ENCODE peak calls at places on chromosomes 12 and 14, in nine cellular contexts. One of them, this sample, is unnamed.

GRCh38 chr14:69726761-69727511 is 40.0 kb upstream of the SRSF5 start:
- DNase-seq in OCI-LY7: peak
- DNase-seq in hepatocyte: peak
- DNase-seq in PC-3: peak
- DNase-seq in MM.1S: peak
- DNase-seq in SK-N-SH: peak
- DNase-seq in GM23338: peak
- DNase-seq in HCT116: no peak
- DNase-seq in GM23248: peak
- DNase-seq in this sample: peak

GRCh38 chr12:111819191-111820158 is 22.6 kb upstream of the MAPKAPK5 start:
- DNase-seq in OCI-LY7: peak
- DNase-seq in hepatocyte: peak
- DNase-seq in PC-3: peak
- DNase-seq in MM.1S: no peak
- DNase-seq in SK-N-SH: no peak
- DNase-seq in GM23338: no peak
- DNase-seq in HCT116: no peak
- DNase-seq in GM23248: no peak
- DNase-seq in this sample: no peak

GRCh38 chr12:1594295-1595025 is at the start of gene FBXL14:
- DNase-seq in OCI-LY7: peak
- DNase-seq in hepatocyte: peak
- DNase-seq in PC-3: peak
- DNase-seq in MM.1S: peak
- DNase-seq in SK-N-SH: peak
- DNase-seq in GM23338: peak
- DNase-seq in HCT116: peak
- DNase-seq in GM23248: peak
- DNase-seq in this sample: peak

GRCh38 chr14:103667671-103668070 is 38.7 kb downstream of the KLC1 start:
- DNase-seq in OCI-LY7: no peak
- DNase-seq in hepatocyte: no peak
- DNase-seq in PC-3: no peak
- DNase-seq in MM.1S: no peak
- DNase-seq in SK-N-SH: no peak
- DNase-seq in GM23338: no peak
- DNase-seq in HCT116: no peak
- DNase-seq in GM23248: no peak
- DNase-seq in this sample: no peak

GRCh38 chr12:127253797-127254196 is 1013.2 kb upstream of the TMEM132C start:
- DNase-seq in OCI-LY7: no peak
- DNase-seq in hepatocyte: no peak
- DNase-seq in PC-3: no peak
- DNase-seq in MM.1S: no peak
- DNase-seq in SK-N-SH: no peak
- DNase-seq in GM23338: no peak
- DNase-seq in HCT116: no peak
- DNase-seq in GM23248: no peak
- DNase-seq in this sample: no peak

GRCh38 chr12:22738945-22739344 is 114.0 kb downstream of the ETNK1 start:
- DNase-seq in OCI-LY7: no peak
- DNase-seq in hepatocyte: no peak
- DNase-seq in PC-3: no peak
- DNase-seq in MM.1S: no peak
- DNase-seq in SK-N-SH: no peak
- DNase-seq in GM23338: no peak
- DNase-seq in HCT116: no peak
- DNase-seq in GM23248: no peak
- DNase-seq in this sample: no peak

GRCh38 chr12:64400041-64400440 is 4.2 kb upstream of the XPOT start:
- DNase-seq in OCI-LY7: no peak
- DNase-seq in hepatocyte: no peak
- DNase-seq in PC-3: no peak
- DNase-seq in MM.1S: no peak
- DNase-seq in SK-N-SH: no peak
- DNase-seq in GM23338: peak
- DNase-seq in HCT116: no peak
- DNase-seq in GM23248: peak
- DNase-seq in this sample: peak

GRCh38 chr14:58815046-58815701 is 177.4 kb downstream of the DACT1 start:
- DNase-seq in OCI-LY7: no peak
- DNase-seq in hepatocyte: no peak
- DNase-seq in PC-3: peak
- DNase-seq in MM.1S: no peak
- DNase-seq in SK-N-SH: peak
- DNase-seq in GM23338: no peak
- DNase-seq in HCT116: no peak
- DNase-seq in GM23248: peak
- DNase-seq in this sample: no peak

GRCh38 chr14:54756656-54757392 is 145.8 kb downstream of the GCH1 start:
- DNase-seq in OCI-LY7: no peak
- DNase-seq in hepatocyte: no peak
- DNase-seq in PC-3: no peak
- DNase-seq in MM.1S: no peak
- DNase-seq in SK-N-SH: no peak
- DNase-seq in GM23338: no peak
- DNase-seq in HCT116: no peak
- DNase-seq in GM23248: no peak
- DNase-seq in this sample: no peak

GRCh38 chr12:131896811-131897270 is 2.4 kb downstream of the ULK1 start:
- DNase-seq in OCI-LY7: no peak
- DNase-seq in hepatocyte: no peak
- DNase-seq in PC-3: no peak
- DNase-seq in MM.1S: no peak
- DNase-seq in SK-N-SH: peak
- DNase-seq in GM23338: no peak
- DNase-seq in HCT116: no peak
- DNase-seq in GM23248: no peak
- DNase-seq in this sample: no peak

GRCh38 chr12:109624467-109624866 is 50.9 kb downstream of the MVK start:
- DNase-seq in OCI-LY7: no peak
- DNase-seq in hepatocyte: peak
- DNase-seq in PC-3: peak
- DNase-seq in MM.1S: no peak
- DNase-seq in SK-N-SH: no peak
- DNase-seq in GM23338: no peak
- DNase-seq in HCT116: no peak
- DNase-seq in GM23248: no peak
- DNase-seq in this sample: no peak

GRCh38 chr12:100372846-100373245 is 16.0 kb downstream of the SLC17A8 start:
- DNase-seq in OCI-LY7: no peak
- DNase-seq in hepatocyte: no peak
- DNase-seq in PC-3: no peak
- DNase-seq in MM.1S: no peak
- DNase-seq in SK-N-SH: no peak
- DNase-seq in GM23338: peak
- DNase-seq in HCT116: no peak
- DNase-seq in GM23248: no peak
- DNase-seq in this sample: peak

GRCh38 chr14:68824517-68825347 is 31.9 kb upstream of the ZFP36L1 start:
- DNase-seq in OCI-LY7: peak
- DNase-seq in hepatocyte: peak
- DNase-seq in PC-3: peak
- DNase-seq in MM.1S: peak
- DNase-seq in SK-N-SH: peak
- DNase-seq in GM23338: peak
- DNase-seq in HCT116: peak
- DNase-seq in GM23248: peak
- DNase-seq in this sample: peak

GRCh38 chr14:72844528-72844927 is 49.4 kb downstream of the DPF3 start:
- DNase-seq in OCI-LY7: no peak
- DNase-seq in hepatocyte: no peak
- DNase-seq in PC-3: peak
- DNase-seq in MM.1S: no peak
- DNase-seq in SK-N-SH: no peak
- DNase-seq in GM23338: no peak
- DNase-seq in HCT116: no peak
- DNase-seq in GM23248: peak
- DNase-seq in this sample: no peak

GRCh38 chr12:123363743-123364531 is 710 bp downstream of the SBNO1 start:
- DNase-seq in OCI-LY7: peak
- DNase-seq in hepatocyte: no peak
- DNase-seq in PC-3: peak
- DNase-seq in MM.1S: peak
- DNase-seq in SK-N-SH: peak
- DNase-seq in GM23338: peak
- DNase-seq in HCT116: no peak
- DNase-seq in GM23248: peak
- DNase-seq in this sample: peak

GRCh38 chr12:120496353-120497340 is 734 bp downstream of the DYNLL1 start:
- DNase-seq in OCI-LY7: peak
- DNase-seq in hepatocyte: peak
- DNase-seq in PC-3: peak
- DNase-seq in MM.1S: peak
- DNase-seq in SK-N-SH: peak
- DNase-seq in GM23338: peak
- DNase-seq in HCT116: no peak
- DNase-seq in GM23248: peak
- DNase-seq in this sample: peak

GRCh38 chr12:131694116-131694838 is 16.6 kb upstream of the SFSWAP start:
- DNase-seq in OCI-LY7: no peak
- DNase-seq in hepatocyte: no peak
- DNase-seq in PC-3: no peak
- DNase-seq in MM.1S: no peak
- DNase-seq in SK-N-SH: no peak
- DNase-seq in GM23338: no peak
- DNase-seq in HCT116: no peak
- DNase-seq in GM23248: no peak
- DNase-seq in this sample: no peak

DNA sequence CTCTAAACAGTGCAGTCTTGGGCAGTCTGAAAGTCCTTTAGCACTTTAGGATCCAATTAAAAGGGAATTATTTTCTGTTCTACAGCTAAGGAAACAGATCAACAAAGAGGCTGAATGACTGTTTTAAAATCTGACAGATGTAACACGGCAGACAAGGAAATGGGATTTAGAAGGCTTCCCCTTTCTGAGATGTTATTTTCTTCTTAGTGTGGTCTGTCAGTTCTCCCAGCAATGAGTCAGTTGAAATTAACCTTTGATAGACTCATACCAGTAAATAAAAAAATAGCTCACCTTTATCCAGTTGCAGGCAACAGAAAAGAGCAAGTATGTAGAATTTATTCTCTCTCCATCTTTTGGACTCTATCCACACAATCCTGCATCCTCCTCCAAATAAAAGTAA is 98.1 kb downstream of the NEDD1 start:
- DNase-seq in OCI-LY7: peak
- DNase-seq in hepatocyte: no peak
- DNase-seq in PC-3: no peak
- DNase-seq in MM.1S: no peak
- DNase-seq in SK-N-SH: no peak
- DNase-seq in GM23338: no peak
- DNase-seq in HCT116: no peak
- DNase-seq in GM23248: no peak
- DNase-seq in this sample: no peak
- TF ChIP-seq EZH2phosphoT487 in OCI-LY7: no peak
- TF ChIP-seq EZH2phosphoT487 in hepatocyte: no peak
- TF ChIP-seq EZH2phosphoT487 in PC-3: no peak
- TF ChIP-seq EZH2phosphoT487 in MM.1S: no peak
- TF ChIP-seq EZH2phosphoT487 in SK-N-SH: no peak
- TF ChIP-seq EZH2phosphoT487 in GM23338: no peak
- TF ChIP-seq EZH2phosphoT487 in HCT116: no peak
- TF ChIP-seq EZH2phosphoT487 in GM23248: no peak
- TF ChIP-seq EZH2phosphoT487 in this sample: no peak

DNA sequence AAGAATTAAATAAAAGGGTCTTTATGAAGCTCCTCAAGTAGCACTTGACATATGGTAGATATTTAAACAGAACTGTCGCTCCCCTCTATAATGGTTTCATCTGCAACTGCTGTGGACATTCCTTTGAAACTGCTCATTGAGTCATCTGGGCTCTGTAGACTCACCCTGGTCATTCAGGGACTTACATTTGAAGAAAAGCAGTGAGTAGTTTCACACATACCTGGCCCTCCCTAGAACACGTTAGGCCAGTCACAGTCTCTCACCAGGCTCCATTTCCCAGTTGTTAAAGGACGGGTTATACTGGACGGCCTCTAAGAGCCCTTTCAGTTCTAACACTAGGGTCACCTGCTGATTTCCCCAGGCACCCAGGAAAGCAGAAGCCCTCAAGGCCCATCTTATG is 217.0 kb downstream of the BCL11B start:
- DNase-seq in OCI-LY7: no peak
- DNase-seq in hepatocyte: peak
- DNase-seq in PC-3: no peak
- DNase-seq in MM.1S: no peak
- DNase-seq in SK-N-SH: no peak
- DNase-seq in GM23338: no peak
- DNase-seq in HCT116: no peak
- DNase-seq in GM23248: no peak
- DNase-seq in this sample: no peak
- TF ChIP-seq EZH2phosphoT487 in OCI-LY7: no peak
- TF ChIP-seq EZH2phosphoT487 in hepatocyte: no peak
- TF ChIP-seq EZH2phosphoT487 in PC-3: no peak
- TF ChIP-seq EZH2phosphoT487 in MM.1S: no peak
- TF ChIP-seq EZH2phosphoT487 in SK-N-SH: no peak
- TF ChIP-seq EZH2phosphoT487 in GM23338: no peak
- TF ChIP-seq EZH2phosphoT487 in HCT116: no peak
- TF ChIP-seq EZH2phosphoT487 in GM23248: no peak
- TF ChIP-seq EZH2phosphoT487 in this sample: no peak

DNA sequence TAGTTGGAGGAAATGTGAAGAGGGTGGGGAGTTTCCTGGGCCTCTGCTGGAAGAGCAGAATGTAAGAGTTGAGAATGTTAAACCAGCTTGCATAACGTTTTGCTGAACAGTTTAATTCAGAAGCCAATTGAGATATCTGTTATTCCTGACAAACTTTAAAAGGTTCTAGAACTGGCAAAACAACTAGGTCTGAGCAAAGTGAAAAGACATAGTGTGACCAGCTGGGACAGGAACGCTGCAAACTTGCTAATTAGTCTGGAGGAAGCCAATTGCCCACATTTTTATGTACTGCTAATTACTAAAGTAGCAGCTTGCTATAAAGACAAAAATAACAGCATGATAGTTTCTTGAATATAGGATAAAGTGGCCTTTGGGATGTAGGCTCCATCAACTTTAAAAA is 704.9 kb downstream of the NRXN3 start:
- DNase-seq in OCI-LY7: no peak
- DNase-seq in hepatocyte: no peak
- DNase-seq in PC-3: no peak
- DNase-seq in MM.1S: no peak
- DNase-seq in SK-N-SH: no peak
- DNase-seq in GM23338: no peak
- DNase-seq in HCT116: no peak
- DNase-seq in GM23248: no peak
- DNase-seq in this sample: no peak
- TF ChIP-seq EZH2phosphoT487 in OCI-LY7: no peak
- TF ChIP-seq EZH2phosphoT487 in hepatocyte: no peak
- TF ChIP-seq EZH2phosphoT487 in PC-3: no peak
- TF ChIP-seq EZH2phosphoT487 in MM.1S: no peak
- TF ChIP-seq EZH2phosphoT487 in SK-N-SH: no peak
- TF ChIP-seq EZH2phosphoT487 in GM23338: no peak
- TF ChIP-seq EZH2phosphoT487 in HCT116: no peak
- TF ChIP-seq EZH2phosphoT487 in GM23248: no peak
- TF ChIP-seq EZH2phosphoT487 in this sample: no peak

DNA sequence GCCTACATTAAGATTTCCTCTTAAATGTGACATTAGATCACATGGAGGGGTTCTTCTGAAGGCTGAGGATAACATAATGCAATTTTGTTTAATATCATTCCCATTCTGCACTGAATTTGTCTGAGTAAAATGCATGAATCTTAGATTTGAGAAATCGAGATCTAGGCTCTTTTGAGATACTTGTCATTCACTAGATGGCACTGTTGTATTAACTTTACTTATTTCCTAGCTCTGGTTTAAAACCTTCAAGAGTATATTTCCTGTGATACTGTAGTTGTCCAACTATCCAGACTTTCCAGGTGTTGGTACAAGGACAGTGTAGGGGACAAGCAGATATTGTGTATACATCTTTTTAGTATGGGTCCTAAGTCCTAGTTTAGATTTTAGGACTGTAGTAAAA is 91.7 kb upstream of the SEL1L start:
- DNase-seq in OCI-LY7: peak
- DNase-seq in hepatocyte: peak
- DNase-seq in PC-3: peak
- DNase-seq in MM.1S: peak
- DNase-seq in SK-N-SH: peak
- DNase-seq in GM23338: peak
- DNase-seq in HCT116: peak
- DNase-seq in GM23248: peak
- DNase-seq in this sample: peak
- TF ChIP-seq EZH2phosphoT487 in OCI-LY7: no peak
- TF ChIP-seq EZH2phosphoT487 in hepatocyte: no peak
- TF ChIP-seq EZH2phosphoT487 in PC-3: no peak
- TF ChIP-seq EZH2phosphoT487 in MM.1S: no peak
- TF ChIP-seq EZH2phosphoT487 in SK-N-SH: no peak
- TF ChIP-seq EZH2phosphoT487 in GM23338: no peak
- TF ChIP-seq EZH2phosphoT487 in HCT116: no peak
- TF ChIP-seq EZH2phosphoT487 in GM23248: no peak
- TF ChIP-seq EZH2phosphoT487 in this sample: no peak

This sample was measured in neural progenitor cell.